ENCODE peak calls at places on chromosomes 4 and X, in seven cellular contexts. Z, S, G, B, F, M and W are unnamed samples.

GRCh38 chr4:55725057-55725456 is 89.0 kb upstream of the NMU start:
- DNase-seq in Z (no peak), F (no peak), M (no peak), G (no peak), S (no peak), B (no peak), W (no peak)

GRCh38 chr4:155552180-155552579 is 114.5 kb upstream of the GUCY1A1 start:
- DNase-seq in F (peak; percentile 89), S (no peak), B (peak; percentile 55), M (peak; percentile 9), G (peak; percentile 81), Z (no peak), W (no peak)

GRCh38 chr4:143606470-143606869 is 93.0 kb downstream of the SMARCA5 start:
- DNase-seq in B (no peak), F (no peak), M (no peak), S (no peak), G (no peak), Z (no peak), W (no peak)

GRCh38 chrX:118976599-118977340 is 2.4 kb downstream of the LONRF3 start:
- DNase-seq in S (peak; percentile 47), Z (no peak), G (no peak), M (no peak), B (no peak), F (no peak), W (no peak)

GRCh38 chr4:6584865-6585264 is 9.9 kb downstream of the MAN2B2 start:
- DNase-seq in G (no peak), F (no peak), M (no peak), B (no peak), S (no peak), Z (no peak), W (no peak)

GRCh38 chr4:40722576-40723161 is 27.1 kb upstream of the NSUN7 start:
- DNase-seq in Z (peak; percentile 77), G (no peak), B (no peak), F (no peak), S (no peak), M (no peak), W (no peak)

GRCh38 chr4:23887989-23888388 is 1.9 kb downstream of the PPARGC1A start:
- DNase-seq in Z (no peak), S (no peak), F (no peak), B (no peak), G (no peak), M (no peak), W (no peak)

GRCh38 chr4:90112715-90113114 is 14.5 kb upstream of the CCSER1 start:
- DNase-seq in G (no peak), M (no peak), Z (no peak), S (no peak), F (peak; percentile 12), B (peak; percentile 64), W (no peak)

GRCh38 chr4:81470456-81471327 is 1.0 kb downstream of the RASGEF1B start:
- DNase-seq in M (peak; percentile 33), B (peak; percentile 36), F (no peak), Z (no peak), S (no peak), G (no peak), W (no peak)

GRCh38 chrX:150143721-150144440 is 205.6 kb upstream of the EOLA2 start:
- DNase-seq in B (no peak), G (no peak), F (no peak), M (no peak), Z (no peak), S (no peak), W (no peak)

GRCh38 chrX:150683536-150684146 is 9.6 kb upstream of the MTMR1 start:
- DNase-seq in M (no peak), G (peak; percentile 33), S (no peak), Z (no peak), F (peak; percentile 12), B (peak; percentile 27), W (no peak)

GRCh38 chr4:138775890-138776289 is 239.7 kb upstream of the NOCT start:
- DNase-seq in F (no peak), G (no peak), S (no peak), B (no peak), Z (no peak), M (no peak), W (no peak)

GRCh38 chr4:13527983-13528822 is 16.1 kb downstream of the NKX3-2 start:
- DNase-seq in M (no peak), F (no peak), B (peak; percentile 49), Z (peak; percentile 60), S (no peak), G (no peak), W (no peak)

GRCh38 chr4:94877973-94878372 is 120.2 kb downstream of the BMPR1B start:
- DNase-seq in F (peak; percentile 50), Z (no peak), S (no peak), M (no peak), G (peak; percentile 66), B (no peak), W (no peak)

GRCh38 chr4:150173854-150174398 is 95.7 kb downstream of the DCLK2 start:
- DNase-seq in B (no peak), Z (no peak), F (peak; percentile 45), S (no peak), M (peak; percentile 22), G (no peak), W (no peak)

GRCh38 chrX:39508300-39508692 is 589.5 kb downstream of the BCOR start:
- DNase-seq in G (no peak), Z (no peak), M (no peak), B (no peak), F (no peak), S (no peak), W (no peak)

GRCh38 chr4:158051401-158052235 is 121.2 kb downstream of the GASK1B start:
- DNase-seq in M (peak; percentile 93), Z (no peak), F (peak; percentile 90), B (peak; percentile 4), G (peak; percentile 94), S (peak; percentile 31), W (peak; percentile 84)

GRCh38 chr4:75769044-75769443 is 44.7 kb downstream of the USO1 start:
- DNase-seq in M (no peak), S (no peak), G (peak; percentile 33), F (no peak), B (no peak), Z (no peak), W (peak; percentile 2)

GRCh38 chrX:119479845-119480244 is 11.6 kb downstream of the SLC25A5 start:
- DNase-seq in G (no peak), B (peak; percentile 63), M (no peak), F (no peak), Z (no peak), S (no peak), W (no peak)

GRCh38 chrX:252421-253291 is 28.5 kb upstream of the PLCXD1 start:
- DNase-seq in B (no peak), F (no peak), M (no peak), S (no peak), Z (no peak), G (no peak), W (no peak)

GRCh38 chr4:10336471-10336870 is 120.8 kb downstream of the ZNF518B start:
- DNase-seq in F (no peak), B (peak; percentile 89), M (peak; percentile 2), S (no peak), Z (no peak), G (no peak), W (no peak)

GRCh38 chrX:119735467-119735866 is 22.9 kb upstream of the SOWAHD start:
- DNase-seq in M (no peak), F (no peak), S (peak; percentile 21), G (no peak), Z (no peak), B (no peak), W (no peak)

GRCh38 chr4:6470502-6471302 is 1.7 kb downstream of the PPP2R2C start:
- DNase-seq in M (no peak), F (peak; percentile 4), G (peak; percentile 7), S (peak; percentile 61), Z (no peak), B (peak; percentile 30), W (no peak)

GRCh38 chr4:78766650-78767049 is 9.5 kb upstream of the BMP2K start:
- DNase-seq in G (no peak), S (no peak), F (no peak), M (no peak), Z (peak; percentile 70), B (no peak), W (no peak)

GRCh38 chr4:100581337-100581736 is 63.5 kb upstream of the EMCN start:
- DNase-seq in F (no peak), S (peak; percentile 20), G (no peak), Z (no peak), M (no peak), B (peak; percentile 88), W (no peak)

GRCh38 chr4:122602277-122603142 is 18.4 kb downstream of the IL21 start:
- DNase-seq in B (peak; percentile 40), Z (peak; percentile 21), S (no peak), G (peak; percentile 54), M (peak; percentile 15), F (peak; percentile 60), W (no peak)

GRCh38 chr4:122764808-122765189 is 32.3 kb downstream of the BBS12 start:
- DNase-seq in B (peak; percentile 67), G (peak; percentile 92), S (no peak), F (peak; percentile 75), Z (no peak), M (no peak), W (peak; percentile 72)

DNA sequence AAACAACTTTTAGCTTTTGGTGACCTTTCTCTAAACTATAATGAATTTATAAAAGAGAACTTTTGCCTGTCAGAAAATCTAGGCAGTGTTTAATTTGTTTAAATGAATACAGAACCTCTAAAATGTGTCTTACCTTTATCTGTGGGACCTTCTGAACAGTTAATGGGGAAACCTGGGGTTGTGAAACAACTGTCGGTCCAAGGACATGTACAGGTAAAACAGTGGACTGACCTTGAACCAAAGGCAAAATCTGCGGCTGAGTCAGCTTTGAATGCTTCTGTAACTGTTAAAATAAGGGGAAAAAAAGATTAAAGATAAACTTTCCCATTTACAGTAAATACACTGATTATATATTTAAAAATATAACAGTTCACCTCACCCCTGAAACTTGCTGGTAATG is 65.1 kb downstream of the WNK3 start:
- DNase-seq in G (no peak), B (no peak), S (no peak), M (no peak), F (no peak), Z (no peak), W (no peak)
- TF ChIP-seq CTCF in G (no peak), B (no peak), S (no peak), M (no peak), F (no peak), Z (no peak), W (no peak)

DNA sequence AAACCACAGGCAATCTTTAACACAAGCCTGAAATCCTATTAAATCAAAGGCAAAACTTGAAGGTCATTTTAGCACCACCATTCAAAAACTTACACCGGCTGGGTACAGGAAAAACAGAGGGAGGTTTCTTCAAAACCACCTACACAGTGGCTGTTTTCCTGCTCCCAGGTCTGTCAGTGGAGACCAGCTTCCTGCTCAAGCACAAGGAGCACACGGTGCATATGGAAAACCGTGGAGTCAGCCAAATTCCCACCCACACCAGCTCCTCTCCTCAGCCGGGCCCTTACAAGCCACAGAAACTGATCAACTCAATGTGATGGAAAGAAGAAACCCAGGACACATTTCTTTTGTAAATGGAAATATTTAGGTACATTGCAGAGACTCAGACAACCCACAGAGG is 14.4 kb upstream of the FAM241A start:
- DNase-seq in B (peak; percentile 11), M (no peak), F (no peak), Z (no peak), G (no peak), S (no peak), W (no peak)
- H3K4me3 ChIP-seq in B (no peak overlapping the region), M (no peak overlapping the region), F (no peak overlapping the region), Z (no peak overlapping the region), G (no peak overlapping the region), S (no peak overlapping the region), W (no peak overlapping the region)

GRCh38 chrX:66022742-66023725 is 16.8 kb downstream of the VSIG4 start:
- DNase-seq in S (no peak), M (no peak), G (no peak), B (peak; percentile 1), Z (no peak), F (no peak), W (no peak)
- TF ChIP-seq CTCF in S (no peak), M (no peak), G (peak; percentile 12), B (no peak), Z (peak; percentile 59), F (no peak), W (no peak)

GRCh38 chrX:133913009-133913408 is 72.4 kb downstream of the GPC3 start:
- DNase-seq in M (no peak), Z (no peak), B (no peak), F (no peak), G (no peak), S (no peak), W (no peak)
- H3K4me3 ChIP-seq in M (no peak overlapping the region), Z (no peak overlapping the region), B (no peak overlapping the region), F (no peak overlapping the region), G (no peak overlapping the region), S (no peak overlapping the region), W (no peak overlapping the region)